ENCODE peak calls at places on chromosomes 16 and 17, in seven cellular contexts. O is mammary epithelial cell; S is heart right ventricle; T is CD8-positive, alpha-beta T cell; R is right lobe of liver; Y is IMR-90; W is pancreas. F is an unnamed sample.

GRCh38 chr17:6547336-6547735 is 9.0 kb downstream of the PITPNM3 start:
- DNase-seq in O (no peak), S (no peak), T (no peak), R (no peak), Y (no peak), W (peak; percentile 13), F (no peak)

GRCh38 chr17:7835818-7836595 is 2.0 kb downstream of the KDM6B start:
- DNase-seq in O (peak; percentile 70), S (peak; percentile 88), T (no peak), R (peak; percentile 76), Y (peak; percentile 58), W (peak; percentile 92), F (peak; percentile 81)

GRCh38 chr17:45777388-45777787 is 6.7 kb upstream of the CRHR1 start:
- DNase-seq in O (no peak), S (no peak), T (no peak), R (no peak), Y (no peak), W (no peak), F (no peak)

GRCh38 chr17:67605259-67605912 is 112.3 kb upstream of the NOL11 start:
- DNase-seq in O (no peak), S (peak; percentile 66), T (no peak), R (peak; percentile 52), Y (no peak), W (peak; percentile 85), F (peak; percentile 15)

GRCh38 chr17:352421-353212 is at the start of gene RPH3AL:
- DNase-seq in O (no peak), S (peak; percentile 69), T (no peak), R (peak; percentile 84), Y (no peak), W (peak; percentile 91), F (no peak)

GRCh38 chr17:1673041-1673790 is 11.5 kb downstream of the PRPF8 start:
- DNase-seq in O (no peak), S (no peak), T (no peak), R (no peak), Y (no peak), W (no peak), F (no peak)

GRCh38 chr16:49497466-49497865 is 123.9 kb downstream of the C16orf78 start:
- DNase-seq in O (no peak), S (no peak), T (no peak), R (no peak), Y (no peak), W (no peak), F (no peak)

GRCh38 chr16:746637-747036 is 5.8 kb upstream of the CIAO3 start:
- DNase-seq in O (no peak), S (no peak), T (no peak), R (no peak), Y (no peak), W (no peak), F (no peak)

GRCh38 chr17:58304735-58305486 is 23.7 kb downstream of the TSPOAP1 start:
- DNase-seq in O (no peak), S (no peak), T (no peak), R (no peak), Y (no peak), W (peak; percentile 56), F (no peak)

GRCh38 chr16:25210758-25211157 is 6.0 kb upstream of the AQP8 start:
- DNase-seq in O (peak; percentile 39), S (no peak), T (no peak), R (no peak), Y (peak; percentile 83), W (no peak), F (peak; percentile 38)

GRCh38 chr16:89189358-89190025 is 10.8 kb downstream of the SLC22A31 start:
- DNase-seq in O (no peak), S (no peak), T (no peak), R (no peak), Y (no peak), W (peak; percentile 34), F (no peak)

DNA sequence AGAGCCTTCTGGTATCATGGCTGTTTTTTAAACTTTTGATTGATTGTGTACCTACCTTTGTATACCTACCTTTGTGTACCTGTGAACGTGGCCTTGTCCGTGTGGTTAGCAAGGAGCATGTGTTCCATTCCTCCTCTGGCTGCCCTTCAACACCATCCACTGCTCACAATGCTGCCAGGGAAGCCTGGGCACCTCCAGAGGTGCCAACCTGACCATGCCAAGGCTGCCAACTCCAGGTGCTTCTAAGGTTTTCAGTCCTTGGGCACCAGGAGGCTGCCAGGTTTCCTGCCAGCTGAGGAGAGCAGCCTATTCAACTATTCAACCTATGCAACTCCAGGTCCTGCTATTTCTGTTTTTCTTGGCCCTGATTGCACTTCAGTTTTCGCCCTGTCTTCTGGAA is 17.6 kb upstream of the ARL4D start:
- DNase-seq in O (no peak), S (no peak), T (no peak), R (peak; percentile 11), Y (no peak), W (peak; percentile 93), F (no peak)
- TF ChIP-seq CTCF in O (no peak), S (no peak), T (no peak), R (no peak), Y (no peak), W (no peak), F (no peak)

DNA sequence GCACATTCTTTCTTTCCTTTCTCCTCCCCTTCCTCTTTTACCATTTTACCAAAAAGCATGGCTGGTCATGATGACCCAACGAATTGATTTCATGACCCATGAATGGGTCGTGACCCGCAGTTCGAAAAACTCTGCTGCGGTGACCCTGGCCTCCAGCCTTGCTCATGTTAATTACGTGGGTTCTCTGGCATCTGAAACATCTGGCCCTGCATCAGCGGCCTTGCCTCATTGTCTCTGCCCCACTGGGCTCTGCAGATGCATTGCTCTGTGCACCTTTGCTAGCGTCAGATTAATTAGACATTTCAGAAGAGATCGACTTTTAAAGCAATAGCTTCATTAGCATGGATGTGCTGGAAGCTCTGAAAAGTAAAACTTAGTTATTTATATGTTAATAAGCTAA is 225.7 kb upstream of the EEF2KMT start:
- DNase-seq in O (no peak), S (no peak), T (no peak), R (no peak), Y (no peak), W (no peak), F (peak; percentile 28)
- H3K4me3 ChIP-seq in O (no peak overlapping the region), S (no peak overlapping the region), T (no peak overlapping the region), R (no peak overlapping the region), Y (no peak overlapping the region), W (no peak overlapping the region), F (no peak overlapping the region)

GRCh38 chr16:73978407-73978784 is 318.2 kb upstream of the PSMD7 start:
- DNase-seq in O (no peak), S (no peak), T (no peak), R (no peak), Y (no peak), W (no peak), F (no peak)

GRCh38 chr16:73976661-73977060 is 320.0 kb upstream of the PSMD7 start:
- DNase-seq in O (no peak), S (no peak), T (no peak), R (no peak), Y (no peak), W (no peak), F (no peak)
- TF ChIP-seq CTCF in O (no peak), S (no peak), T (no peak), R (no peak), Y (no peak), W (no peak), F (no peak)

DNA sequence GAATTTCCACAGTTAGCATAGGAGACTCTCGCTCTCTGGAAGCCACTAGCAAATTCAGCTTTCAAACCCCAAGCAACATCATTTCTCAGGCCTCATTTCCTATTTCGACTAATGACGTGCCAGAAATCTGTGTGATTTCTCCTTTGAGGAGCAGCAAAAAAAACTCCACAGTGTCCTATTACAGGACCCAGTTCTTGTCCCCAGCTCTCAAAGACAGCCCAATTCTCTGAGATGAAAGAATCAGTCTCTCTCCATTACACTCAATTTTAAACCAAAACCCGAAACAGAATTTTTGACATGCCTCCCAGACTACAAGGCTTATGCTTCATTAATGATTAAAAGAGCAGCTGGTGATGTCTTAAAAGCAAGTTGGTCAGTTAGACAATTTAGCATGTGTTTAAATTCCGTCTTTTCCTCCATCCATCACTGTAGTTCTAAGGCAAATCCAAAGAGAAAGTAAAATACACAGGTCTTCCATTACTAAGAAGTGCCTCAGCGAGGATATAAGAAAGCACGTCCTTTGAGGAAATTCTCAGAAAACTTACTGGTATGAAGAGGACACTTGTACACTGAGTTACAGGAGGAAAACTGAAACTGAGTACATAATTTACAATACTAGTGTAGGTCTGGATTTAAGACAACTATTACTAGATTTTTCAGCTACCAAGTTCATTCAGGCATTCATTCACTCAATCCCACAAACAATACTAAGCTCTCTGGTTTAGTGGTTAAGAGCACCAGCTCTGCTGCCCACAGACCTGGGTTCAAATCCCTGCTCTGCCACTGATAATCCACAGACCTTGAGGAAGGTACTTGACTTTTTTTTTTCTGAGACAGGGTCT is 12.5 kb downstream of the TOM1L2 start:
- DNase-seq in O (no peak), S (no peak), T (no peak), R (no peak), Y (peak; percentile 69), W (no peak), F (peak; percentile 59)
- H3K4me3 ChIP-seq in O (no peak overlapping the region), S (peak overlapping the region; percentile 34), T (peak overlapping the region; percentile 5), R (no peak overlapping the region), Y (peak overlapping the region; percentile 52), W (no peak overlapping the region), F (peak overlapping the region; percentile 28)

DNA sequence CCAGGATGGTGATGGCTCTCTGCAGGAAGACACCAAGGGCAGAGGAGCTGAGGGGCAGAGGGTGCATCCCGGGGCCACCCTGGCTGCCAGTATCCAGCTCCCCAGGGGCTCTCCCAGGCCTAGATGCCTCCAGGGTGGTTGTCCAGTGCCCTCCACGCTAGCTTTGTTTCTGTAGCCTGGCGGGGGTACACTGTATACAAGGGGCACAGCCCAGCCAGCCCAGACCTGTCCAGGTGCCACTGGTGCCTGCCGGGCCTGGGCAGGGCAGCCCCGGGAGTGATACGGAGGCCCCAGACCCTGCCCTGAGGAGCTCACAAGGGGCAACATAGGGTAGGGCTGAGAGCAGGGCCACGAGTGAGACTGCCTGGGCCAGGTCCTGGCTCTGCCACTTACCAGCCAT is 14.6 kb upstream of the TRPV3 start:
- DNase-seq in O (no peak), S (no peak), T (no peak), R (no peak), Y (no peak), W (peak; percentile 53), F (no peak)
- TF ChIP-seq CTCF in O (no peak), S (no peak), T (no peak), R (no peak), Y (no peak), W (no peak), F (no peak)